ENCODE peak calls at places on chromosomes 13 and 19, in six cellular contexts. One of them, this sample, is unnamed.

GRCh38 chr13:49099513-49099877 is 120.6 kb upstream of the MLNR start:
- DNase-seq in NCI-H2107: no peak
- DNase-seq in Kasumi-1: no peak
- DNase-seq in activated CD8-positive, alpha-beta memory T cell treated with anti-CD3 and anti-CD28 coated beads for 24 hours: no peak
- DNase-seq in stimulated activated CD8-positive, alpha-beta memory T cell treated with anti-CD3 and anti-CD28 coated beads, Interleukin-7, amount 100 ng/mL, for 1 hour: no peak
- DNase-seq in GM04503: no peak
- DNase-seq in this sample: no peak

GRCh38 chr13:83819611-83820010 is 62.7 kb downstream of the SLITRK1 start:
- DNase-seq in NCI-H2107: no peak
- DNase-seq in Kasumi-1: no peak
- DNase-seq in stimulated activated CD8-positive, alpha-beta memory T cell treated with anti-CD3 and anti-CD28 coated beads, Interleukin-7, amount 100 ng/mL, for 1 hour: no peak
- DNase-seq in activated CD8-positive, alpha-beta memory T cell treated with anti-CD3 and anti-CD28 coated beads for 24 hours: no peak
- DNase-seq in GM04503: no peak
- DNase-seq in this sample: no peak

GRCh38 chr19:47377208-47377701 is 28.1 kb downstream of the DHX34 start:
- DNase-seq in stimulated activated CD8-positive, alpha-beta memory T cell treated with anti-CD3 and anti-CD28 coated beads, Interleukin-7, amount 100 ng/mL, for 1 hour: no peak
- DNase-seq in NCI-H2107: peak
- DNase-seq in Kasumi-1: no peak
- DNase-seq in activated CD8-positive, alpha-beta memory T cell treated with anti-CD3 and anti-CD28 coated beads for 24 hours: no peak
- DNase-seq in GM04503: no peak
- DNase-seq in this sample: no peak

GRCh38 chr19:5122121-5122400 is 153.1 kb downstream of the KDM4B start:
- DNase-seq in activated CD8-positive, alpha-beta memory T cell treated with anti-CD3 and anti-CD28 coated beads for 24 hours: peak
- DNase-seq in stimulated activated CD8-positive, alpha-beta memory T cell treated with anti-CD3 and anti-CD28 coated beads, Interleukin-7, amount 100 ng/mL, for 1 hour: no peak
- DNase-seq in GM04503: no peak
- DNase-seq in Kasumi-1: peak
- DNase-seq in NCI-H2107: no peak
- DNase-seq in this sample: no peak

GRCh38 chr19:56842421-56842820 is 1.9 kb upstream of the PEG3 start:
- DNase-seq in GM04503: no peak
- DNase-seq in activated CD8-positive, alpha-beta memory T cell treated with anti-CD3 and anti-CD28 coated beads for 24 hours: no peak
- DNase-seq in NCI-H2107: no peak
- DNase-seq in Kasumi-1: no peak
- DNase-seq in stimulated activated CD8-positive, alpha-beta memory T cell treated with anti-CD3 and anti-CD28 coated beads, Interleukin-7, amount 100 ng/mL, for 1 hour: no peak
- DNase-seq in this sample: no peak

GRCh38 chr19:55368701-55369563 is 1.3 kb downstream of the IL11 start:
- DNase-seq in GM04503: no peak
- DNase-seq in Kasumi-1: no peak
- DNase-seq in stimulated activated CD8-positive, alpha-beta memory T cell treated with anti-CD3 and anti-CD28 coated beads, Interleukin-7, amount 100 ng/mL, for 1 hour: no peak
- DNase-seq in activated CD8-positive, alpha-beta memory T cell treated with anti-CD3 and anti-CD28 coated beads for 24 hours: peak
- DNase-seq in NCI-H2107: no peak
- DNase-seq in this sample: no peak

GRCh38 chr19:27885361-27885760 is 1327.6 kb downstream of the UQCRFS1 start:
- DNase-seq in stimulated activated CD8-positive, alpha-beta memory T cell treated with anti-CD3 and anti-CD28 coated beads, Interleukin-7, amount 100 ng/mL, for 1 hour: no peak
- DNase-seq in activated CD8-positive, alpha-beta memory T cell treated with anti-CD3 and anti-CD28 coated beads for 24 hours: no peak
- DNase-seq in Kasumi-1: no peak
- DNase-seq in NCI-H2107: no peak
- DNase-seq in GM04503: no peak
- DNase-seq in this sample: no peak

GRCh38 chr13:25860862-25861261 is 191.0 kb downstream of the SHISA2 start:
- DNase-seq in NCI-H2107: no peak
- DNase-seq in Kasumi-1: no peak
- DNase-seq in activated CD8-positive, alpha-beta memory T cell treated with anti-CD3 and anti-CD28 coated beads for 24 hours: no peak
- DNase-seq in GM04503: no peak
- DNase-seq in stimulated activated CD8-positive, alpha-beta memory T cell treated with anti-CD3 and anti-CD28 coated beads, Interleukin-7, amount 100 ng/mL, for 1 hour: no peak
- DNase-seq in this sample: no peak

GRCh38 chr13:43289458-43290255 is 266.3 kb downstream of the DNAJC15 start:
- DNase-seq in Kasumi-1: no peak
- DNase-seq in GM04503: peak
- DNase-seq in activated CD8-positive, alpha-beta memory T cell treated with anti-CD3 and anti-CD28 coated beads for 24 hours: no peak
- DNase-seq in stimulated activated CD8-positive, alpha-beta memory T cell treated with anti-CD3 and anti-CD28 coated beads, Interleukin-7, amount 100 ng/mL, for 1 hour: no peak
- DNase-seq in NCI-H2107: peak
- DNase-seq in this sample: no peak

GRCh38 chr13:64810701-64811258 is 2419.4 kb downstream of the PCDH9 start:
- DNase-seq in stimulated activated CD8-positive, alpha-beta memory T cell treated with anti-CD3 and anti-CD28 coated beads, Interleukin-7, amount 100 ng/mL, for 1 hour: no peak
- DNase-seq in activated CD8-positive, alpha-beta memory T cell treated with anti-CD3 and anti-CD28 coated beads for 24 hours: no peak
- DNase-seq in Kasumi-1: no peak
- DNase-seq in NCI-H2107: no peak
- DNase-seq in GM04503: no peak
- DNase-seq in this sample: no peak